ENCODE peak calls at places on chromosomes 2 and 18, in five cellular contexts. V is cardiac fibroblast, L is psoas muscle, E is frontal cortex, G is anterior cingulate cortex. Z is an unnamed sample.

GRCh38 chr2:201248288-201248844 is 12.0 kb upstream of the CASP8 start:
- DNase-seq in V (no peak), L (no peak), E (no peak), G (no peak), Z (no peak)

GRCh38 chr18:48160622-48161021 is 230.2 kb upstream of the SMAD2 start:
- DNase-seq in V (no peak), L (no peak), E (no peak), G (no peak), Z (no peak)

GRCh38 chr2:134452042-134452733 is 198.3 kb downstream of the MGAT5 start:
- DNase-seq in V (no peak), L (no peak), E (no peak), G (no peak), Z (no peak)

GRCh38 chr2:204917089-204917701 is 371.9 kb downstream of the PARD3B start:
- DNase-seq in V (no peak), L (no peak), E (no peak), G (no peak), Z (no peak)

GRCh38 chr18:9884532-9885140 is 1.1 kb upstream of the TXNDC2 start:
- DNase-seq in V (no peak), L (no peak), E (no peak), G (no peak), Z (no peak)

GRCh38 chr2:239917957-239918481 is 107.1 kb downstream of the NDUFA10 start:
- DNase-seq in V (no peak), L (no peak), E (no peak), G (no peak), Z (no peak)

GRCh38 chr2:118846667-118847446 is 591 bp downstream of the EN1 start:
- DNase-seq in V (no peak), L (no peak), E (no peak), G (no peak), Z (no peak)

GRCh38 chr2:15561574-15562344 is 625 bp upstream of the NBAS start:
- DNase-seq in V (peak; percentile 58), L (no peak), E (peak; percentile 32), G (no peak), Z (no peak)

GRCh38 chr2:163802289-163802688 is 66.5 kb upstream of the FIGN start:
- DNase-seq in V (no peak), L (no peak), E (no peak), G (no peak), Z (no peak)

GRCh38 chr2:97958184-97958583 is 37.6 kb downstream of the TMEM131 start:
- DNase-seq in V (no peak), L (no peak), E (no peak), G (no peak), Z (no peak)

GRCh38 chr2:26582890-26583289 is 58.3 kb downstream of the CIB4 start:
- DNase-seq in V (no peak), L (no peak), E (no peak), G (no peak), Z (no peak)

GRCh38 chr2:221443631-221444030 is 128.5 kb downstream of the EPHA4 start:
- DNase-seq in V (no peak), L (no peak), E (no peak), G (no peak), Z (no peak)

GRCh38 chr18:40692871-40693270 is 1262.2 kb upstream of the PIK3C3 start:
- DNase-seq in V (peak; percentile 30), L (no peak), E (no peak), G (no peak), Z (no peak)

GRCh38 chr2:182581196-182581935 is 134.7 kb upstream of the DNAJC10 start:
- DNase-seq in V (peak; percentile 37), L (no peak), E (no peak), G (no peak), Z (no peak)

GRCh38 chr2:107174126-107174525 is 288.2 kb upstream of the ST6GAL2 start:
- DNase-seq in V (no peak), L (no peak), E (no peak), G (no peak), Z (no peak)

GRCh38 chr18:79643049-79643765 is 36.4 kb upstream of the CTDP1 start:
- DNase-seq in V (no peak), L (no peak), E (no peak), G (no peak), Z (no peak)

GRCh38 chr18:66638856-66639621 is 35.1 kb upstream of the CDH19 start:
- DNase-seq in V (no peak), L (no peak), E (no peak), G (no peak), Z (no peak)

GRCh38 chr2:146458585-146458984 is 1386.2 kb upstream of the ACVR2A start:
- DNase-seq in V (no peak), L (no peak), E (no peak), G (no peak), Z (no peak)

GRCh38 chr2:147945660-147946059 is 74.9 kb downstream of the ORC4 start:
- DNase-seq in V (peak; percentile 32), L (no peak), E (no peak), G (no peak), Z (no peak)